ENCODE peak calls at places on chromosomes 6 and 20, in seven cellular contexts. L, X, M, R, N, D and Q are unnamed samples.

GRCh38 chr6:26103141-26103769 is 16.0 kb downstream of the HFE start:
- DNase-seq in L (peak; percentile 79), X (peak; percentile 67), M (no peak), R (no peak), N (peak; percentile 42), D (no peak), Q (no peak)

GRCh38 chr6:77324851-77325250 is 138.4 kb downstream of the HTR1B start:
- DNase-seq in L (no peak), X (no peak), M (peak; percentile 25), R (no peak), N (no peak), D (no peak), Q (no peak)

GRCh38 chr20:5718896-5719595 is 31.2 kb upstream of the SHLD1 start:
- DNase-seq in L (no peak), X (no peak), M (peak; percentile 44), R (no peak), N (peak; percentile 69), D (no peak), Q (no peak)

GRCh38 chr6:119308994-119309657 is 40.4 kb downstream of the MAN1A1 start:
- DNase-seq in L (peak; percentile 26), X (no peak), M (no peak), R (no peak), N (no peak), D (no peak), Q (no peak)

GRCh38 chr20:1987826-1988225 is 6.0 kb downstream of the PDYN start:
- DNase-seq in L (no peak), X (no peak), M (no peak), R (no peak), N (no peak), D (no peak), Q (no peak)

GRCh38 chr20:19427913-19428800 is 215.7 kb downstream of the SLC24A3 start:
- DNase-seq in L (no peak), X (no peak), M (no peak), R (no peak), N (no peak), D (no peak), Q (no peak)

GRCh38 chr6:35919827-35920751 is 809 bp downstream of the SRPK1 start:
- DNase-seq in L (peak; percentile 88), X (peak; percentile 72), M (no peak), R (peak; percentile 37), N (no peak), D (no peak), Q (no peak)

GRCh38 chr6:142943746-142944125 is 1.2 kb downstream of the HIVEP2 start:
- DNase-seq in L (peak; percentile 62), X (no peak), M (peak; percentile 14), R (no peak), N (no peak), D (no peak), Q (no peak)

GRCh38 chr6:41488392-41489129 is 57.6 kb upstream of the FOXP4 start:
- DNase-seq in L (peak; percentile 93), X (no peak), M (peak; percentile 23), R (no peak), N (peak; percentile 42), D (no peak), Q (peak; percentile 71)

GRCh38 chr6:44298055-44298803 is 14.9 kb downstream of the AARS2 start:
- DNase-seq in L (no peak), X (no peak), M (no peak), R (no peak), N (no peak), D (no peak), Q (no peak)

GRCh38 chr20:32018269-32019155 is 8.3 kb downstream of the CCM2L start:
- DNase-seq in L (no peak), X (peak; percentile 52), M (peak; percentile 69), R (peak; percentile 88), N (peak; percentile 58), D (no peak), Q (no peak)

GRCh38 chr6:28789553-28790083 is 134.2 kb downstream of the TRIM27 start:
- DNase-seq in L (peak; percentile 75), X (peak; percentile 61), M (no peak), R (peak; percentile 62), N (no peak), D (no peak), Q (no peak)

GRCh38 chr6:10409160-10409765 is 5.6 kb downstream of the TFAP2A start:
- DNase-seq in L (no peak), X (no peak), M (no peak), R (no peak), N (no peak), D (no peak), Q (no peak)

GRCh38 chr6:3881722-3882421 is 32.7 kb downstream of the FAM50B start:
- DNase-seq in L (no peak), X (no peak), M (no peak), R (no peak), N (no peak), D (no peak), Q (no peak)

GRCh38 chr6:111683749-111684267 is 78.1 kb upstream of the TRAF3IP2 start:
- DNase-seq in L (peak; percentile 40), X (no peak), M (peak; percentile 56), R (no peak), N (no peak), D (no peak), Q (peak; percentile 18)

GRCh38 chr6:147999001-147999540 is 343.6 kb upstream of the SASH1 start:
- DNase-seq in L (no peak), X (no peak), M (no peak), R (no peak), N (no peak), D (no peak), Q (no peak)

GRCh38 chr20:8129211-8129986 is 2.7 kb upstream of the PLCB1 start:
- DNase-seq in L (no peak), X (no peak), M (no peak), R (no peak), N (no peak), D (no peak), Q (peak; percentile 33)

GRCh38 chr20:8132015-8132631 is at the start of gene PLCB1:
- DNase-seq in L (peak; percentile 84), X (no peak), M (peak; percentile 88), R (peak; percentile 16), N (peak; percentile 85), D (peak; percentile 12), Q (peak; percentile 66)

GRCh38 chr20:8132632-8133587 is 844 bp downstream of the PLCB1 start:
- DNase-seq in L (peak; percentile 39), X (no peak), M (peak; percentile 24), R (no peak), N (peak; percentile 39), D (no peak), Q (no peak)

GRCh38 chr20:8130840-8131526 is 1.1 kb upstream of the PLCB1 start:
- DNase-seq in L (no peak), X (no peak), M (no peak), R (no peak), N (no peak), D (no peak), Q (no peak)

GRCh38 chr20:8131598-8132014 is 460 bp upstream of the PLCB1 start:
- DNase-seq in L (no peak), X (no peak), M (no peak), R (no peak), N (no peak), D (no peak), Q (no peak)
- H3K4me3 ChIP-seq in L (peak overlapping the region; percentile 32), X (no peak overlapping the region), M (peak overlapping the region; percentile 82), R (no peak overlapping the region), N (peak overlapping the region; percentile 81), D (peak overlapping the region; percentile 81), Q (peak overlapping the region; percentile 75)

GRCh38 chr6:34246563-34247391 is 2.0 kb downstream of the SMIM29 start:
- DNase-seq in L (peak; percentile 65), X (peak; percentile 75), M (no peak), R (peak; percentile 59), N (no peak), D (no peak), Q (no peak)

GRCh38 chr6:34248198-34248726 is 544 bp downstream of the SMIM29 start:
- DNase-seq in L (peak; percentile 54), X (peak; percentile 43), M (peak; percentile 65), R (peak; percentile 63), N (peak; percentile 79), D (no peak), Q (no peak)

GRCh38 chr6:34248727-34249468 is at the start of gene SMIM29:
- DNase-seq in L (peak; percentile 96), X (peak; percentile 83), M (peak; percentile 97), R (peak; percentile 96), N (peak; percentile 97), D (peak; percentile 85), Q (peak; percentile 87)

GRCh38 chr6:34246249-34246562 is 2.6 kb downstream of the SMIM29 start:
- DNase-seq in L (no peak), X (no peak), M (no peak), R (no peak), N (no peak), D (no peak), Q (no peak)

DNA sequence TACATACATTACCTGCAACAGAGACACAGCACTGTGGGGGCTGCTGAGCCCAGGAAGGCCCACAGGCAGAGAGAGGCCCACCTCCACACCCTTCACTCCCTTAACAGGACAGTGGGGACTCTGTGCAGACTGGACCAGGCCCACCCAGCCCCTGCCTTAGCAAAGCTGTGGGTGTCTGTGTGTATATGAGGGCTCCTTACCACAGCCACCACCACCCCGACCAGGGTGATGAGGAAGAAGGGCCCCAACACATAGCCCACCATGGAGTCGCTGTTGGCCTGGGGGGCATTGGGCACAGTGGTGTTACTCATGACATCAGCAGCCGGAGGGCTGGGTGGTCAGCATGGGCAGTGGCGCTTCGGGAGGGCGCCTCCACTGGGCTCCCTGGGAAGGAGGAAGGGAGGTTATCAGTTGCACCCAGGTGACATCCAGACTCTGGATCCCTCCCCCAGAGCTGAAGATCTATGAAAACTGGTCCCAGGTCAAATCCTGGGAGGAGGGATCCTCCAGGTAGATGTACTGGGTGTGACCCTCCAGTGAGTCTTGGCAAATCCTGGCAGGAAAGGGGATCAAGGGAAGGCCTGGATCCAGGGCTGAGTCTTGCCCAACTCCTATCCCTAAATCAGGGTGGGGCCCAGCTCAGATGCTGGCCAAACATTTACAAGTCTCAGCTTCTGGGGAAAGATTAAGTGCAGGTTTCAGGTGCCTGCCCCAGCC is 1.2 kb downstream of the SMIM29 start:
- DNase-seq in L (no peak), X (no peak), M (no peak), R (peak; percentile 45), N (no peak), D (no peak), Q (no peak)
- H3K27ac ChIP-seq in L (no peak overlapping the region), X (peak overlapping the region; percentile 83), M (peak overlapping the region; percentile 98), R (peak overlapping the region; percentile 86), N (peak overlapping the region; percentile 96), D (peak overlapping the region; percentile 85), Q (peak overlapping the region; percentile 47)

GRCh38 chr20:9119776-9120175 is 50.9 kb downstream of the PLCB4 start:
- DNase-seq in L (no peak), X (peak; percentile 83), M (peak; percentile 68), R (no peak), N (peak; percentile 76), D (no peak), Q (no peak)
- H3K9me3 ChIP-seq in L (no peaks in the 10 kb centered on the region), X (no peaks in the 10 kb centered on the region), M (no peaks in the 10 kb centered on the region), R (no peaks in the 10 kb centered on the region), N (no peaks in the 10 kb centered on the region), D (no peaks in the 10 kb centered on the region), Q (no peaks in the 10 kb centered on the region)

DNA sequence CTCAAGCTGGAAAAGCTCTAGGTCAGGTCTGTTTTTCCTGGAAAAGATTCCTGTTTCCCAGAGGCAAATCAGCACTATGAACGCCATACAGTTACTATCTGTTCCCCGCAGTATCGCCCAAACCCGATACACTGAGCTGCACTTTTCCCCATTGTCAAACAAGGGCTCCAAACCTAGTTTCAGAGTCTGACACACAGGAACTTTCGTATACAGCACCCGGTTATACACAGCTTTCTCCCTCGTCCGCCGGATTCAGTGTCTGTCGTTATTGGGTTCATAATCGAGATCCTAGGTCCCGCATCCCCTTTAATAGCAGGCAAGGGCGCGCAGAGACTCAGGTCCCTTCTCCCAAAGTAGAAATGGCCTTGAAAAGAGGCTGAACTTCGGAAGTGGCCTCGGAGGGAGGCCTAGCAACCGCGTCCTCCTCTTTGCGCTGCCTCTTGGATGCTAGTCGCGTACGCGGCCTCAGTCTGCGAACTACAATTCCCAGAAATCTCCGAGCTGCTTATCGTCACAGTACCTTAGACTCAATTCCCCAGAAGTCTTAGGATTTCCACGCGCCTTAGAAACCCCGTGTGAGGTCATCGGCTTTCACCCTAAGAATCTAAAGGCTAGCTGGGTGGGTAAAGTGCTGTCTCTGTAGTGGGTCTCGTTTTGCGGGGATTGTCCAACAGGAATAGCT is 34.2 kb downstream of the ZNF391 start:
- DNase-seq in L (no peak), X (no peak), M (no peak), R (no peak), N (no peak), D (no peak), Q (no peak)
- H3K4me3 ChIP-seq in L (no peak overlapping the region), X (no peak overlapping the region), M (no peak overlapping the region), R (no peak overlapping the region), N (no peak overlapping the region), D (peak overlapping the region; percentile 19), Q (no peak overlapping the region)